ENCODE peak calls at places on chromosomes 16 and 17, in five cellular contexts. T, K, Y, U and S are unnamed samples.

GRCh38 chr16:81526935-81527334 is 82.3 kb downstream of the CMIP start:
- DNase-seq in U (peak; percentile 80), Y (no peak), T (no peak), K (no peak), S (peak; percentile 63)

GRCh38 chr16:56277040-56277439 is 85.8 kb downstream of the GNAO1 start:
- DNase-seq in U (no peak), K (no peak), T (no peak), Y (no peak), S (no peak)

GRCh38 chr17:42853597-42853967 is 2.6 kb downstream of the AOC3 start:
- DNase-seq in U (peak; percentile 34), K (no peak), Y (no peak), T (no peak), S (no peak)

GRCh38 chr16:5056347-5056746 is 9.4 kb downstream of the C16orf89 start:
- DNase-seq in T (no peak), Y (no peak), K (peak; percentile 67), U (no peak), S (peak; percentile 31)

GRCh38 chr17:58278661-58279015 is 2.1 kb downstream of the MPO start:
- DNase-seq in Y (no peak), T (no peak), U (no peak), K (no peak), S (peak; percentile 16)

GRCh38 chr17:21001111-21001812 is 41.5 kb downstream of the USP22 start:
- DNase-seq in K (no peak), Y (no peak), T (no peak), U (peak; percentile 58), S (no peak)

GRCh38 chr16:67022531-67023214 is 6.3 kb upstream of the CBFB start:
- DNase-seq in Y (no peak), K (no peak), U (no peak), T (no peak), S (no peak)

GRCh38 chr17:56359518-56359917 is 206.2 kb downstream of the ANKFN1 start:
- DNase-seq in U (no peak), K (no peak), Y (no peak), T (no peak), S (no peak)

GRCh38 chr16:3216263-3216640 is 18.7 kb downstream of the ZNF200 start:
- DNase-seq in Y (no peak), T (no peak), K (no peak), U (no peak), S (no peak)

GRCh38 chr16:19356024-19356952 is 61.4 kb upstream of the TMC5 start:
- DNase-seq in K (no peak), U (no peak), Y (no peak), T (no peak), S (no peak)

GRCh38 chr17:73228748-73229236 is 32.9 kb downstream of the CPSF4L start:
- DNase-seq in T (no peak), K (no peak), Y (no peak), U (no peak), S (peak; percentile 80)

GRCh38 chr17:4738136-4739121 is 1.2 kb upstream of the ZMYND15 start:
- DNase-seq in U (peak; percentile 68), K (no peak), T (no peak), Y (no peak), S (no peak)

GRCh38 chr17:80142929-80143328 is 4.0 kb downstream of the EIF4A3 start:
- DNase-seq in Y (no peak), K (no peak), T (no peak), U (no peak), S (no peak)

GRCh38 chr17:1197379-1197778 is 17.6 kb upstream of the ABR start:
- DNase-seq in T (no peak), Y (no peak), K (no peak), U (peak; percentile 73), S (no peak)

GRCh38 chr16:87119168-87119567 is 198.0 kb downstream of the C16orf95 start:
- DNase-seq in K (no peak), U (no peak), Y (no peak), T (no peak), S (no peak)

GRCh38 chr16:78988361-78988992 is 612.1 kb downstream of the MAF start:
- DNase-seq in Y (no peak), U (no peak), K (no peak), T (no peak), S (no peak)

GRCh38 chr17:49862781-49863331 is 15.0 kb upstream of the TAC4 start:
- DNase-seq in Y (no peak), K (no peak), U (no peak), T (no peak), S (no peak)

GRCh38 chr17:29004081-29004692 is 1.6 kb downstream of the SEZ6 start:
- DNase-seq in T (no peak), K (no peak), U (no peak), Y (no peak), S (peak; percentile 53)

GRCh38 chr17:75271955-75272847 is 1.2 kb upstream of the MIF4GD start:
- DNase-seq in Y (no peak), U (no peak), K (peak; percentile 54), T (no peak), S (no peak)

GRCh38 chr17:75995385-75995925 is 5.2 kb upstream of the CDK3 start:
- DNase-seq in Y (no peak), T (no peak), U (peak; percentile 32), K (no peak), S (no peak)

GRCh38 chr17:64244165-64244564 is 18.9 kb downstream of the TEX2 start:
- DNase-seq in Y (no peak), U (no peak), K (no peak), T (no peak), S (no peak)

GRCh38 chr16:12340151-12340733 is 363.7 kb downstream of the SNX29 start:
- DNase-seq in U (no peak), Y (peak; percentile 29), T (no peak), K (peak; percentile 30), S (peak; percentile 44)

GRCh38 chr16:88390265-88390664 is 7.5 kb downstream of the ZNF469 start:
- DNase-seq in Y (no peak), T (no peak), U (peak; percentile 63), K (no peak), S (no peak)

GRCh38 chr17:59342681-59343127 is 11.2 kb downstream of the YPEL2 start:
- DNase-seq in U (no peak), T (no peak), Y (no peak), K (no peak), S (no peak)

GRCh38 chr16:86545927-86546637 is 9.0 kb downstream of the MTHFSD start:
- DNase-seq in T (no peak), U (no peak), Y (no peak), K (no peak), S (no peak)

GRCh38 chr17:7132511-7133094 is 18.0 kb upstream of the ASGR2 start:
- DNase-seq in Y (peak; percentile 1), U (no peak), K (peak; percentile 65), T (no peak), S (peak; percentile 93)

GRCh38 chr16:3938843-3939624 is 58.5 kb upstream of the CREBBP start:
- DNase-seq in Y (no peak), T (peak; percentile 30), K (peak; percentile 81), U (no peak), S (peak; percentile 53)